ENCODE peak calls at places on chromosomes 5 and 9, in five cellular contexts. Y is H54, Z is HEK293T, C is renal cortical epithelial cell, S is SJSA1. G is an unnamed sample.

GRCh38 chr9:17962747-17963146 is 383.9 kb downstream of the SH3GL2 start:
- DNase-seq in Y (no peak), C (no peak), Z (peak; percentile 8), S (no peak), G (no peak)

GRCh38 chr5:73390989-73391388 is 57.6 kb downstream of the FOXD1 start:
- DNase-seq in Y (no peak), S (no peak), C (no peak), Z (no peak), G (no peak)

GRCh38 chr5:177520906-177521513 is 4.2 kb upstream of the DDX41 start:
- DNase-seq in Y (no peak), C (no peak), S (no peak), Z (no peak), G (no peak)

GRCh38 chr9:456365-456764 is 241.7 kb downstream of the DOCK8 start:
- DNase-seq in Y (no peak), Z (no peak), C (peak; percentile 48), S (no peak), G (no peak)

GRCh38 chr5:82513739-82514138 is 235.6 kb upstream of the RPS23 start:
- DNase-seq in Y (no peak), Z (no peak), C (no peak), S (no peak), G (no peak)

GRCh38 chr5:167442922-167443321 is 848.5 kb upstream of the WWC1 start:
- DNase-seq in S (no peak), C (peak; percentile 88), Z (no peak), Y (no peak), G (peak; percentile 23)

GRCh38 chr5:40001796-40002195 is 577.0 kb upstream of the DAB2 start:
- DNase-seq in Z (no peak), Y (no peak), S (no peak), C (no peak), G (no peak)

GRCh38 chr5:141373673-141374317 is at the start of gene PCDHGA6:
- DNase-seq in C (peak; percentile 15), Z (peak; percentile 15), S (no peak), Y (no peak), G (no peak)

GRCh38 chr5:172348084-172348483 is 64.5 kb upstream of the UBTD2 start:
- DNase-seq in Y (no peak), S (no peak), C (no peak), Z (no peak), G (no peak)

GRCh38 chr5:119385136-119386128 is 29.6 kb downstream of the TNFAIP8 start:
- DNase-seq in C (no peak), Y (no peak), S (no peak), Z (no peak), G (no peak)

G was measured in kidney glomerular epithelial cell.